ENCODE peak calls at places on chromosome 18, in six cellular contexts. A, J, N, I, Q and C are unnamed samples. For H3K27me3, the result is how much of the 10 kb centered on the place peaks cover.

GRCh38 chr18:48954837-48955527 is 4.2 kb upstream of the SMAD7 start:
- DNase-seq in I (no peak), N (no peak), A (no peak), Q (no peak), J (no peak), C (no peak)

GRCh38 chr18:23689616-23690504 is 607 bp downstream of the LAMA3 start:
- DNase-seq in N (no peak), I (no peak), J (peak), A (no peak), Q (peak), C (peak)

GRCh38 chr18:60040966-60041365 is 141.2 kb downstream of the PMAIP1 start:
- DNase-seq in Q (no peak), J (no peak), A (no peak), N (no peak), I (no peak), C (no peak)

GRCh38 chr18:45670281-45670962 is 53.6 kb upstream of the SLC14A1 start:
- DNase-seq in I (peak), Q (no peak), A (no peak), N (no peak), J (no peak), C (peak)

GRCh38 chr18:36360256-36360909 is 62.9 kb downstream of the FHOD3 start:
- DNase-seq in N (no peak), J (no peak), I (no peak), Q (no peak), A (no peak), C (no peak)

GRCh38 chr18:31941010-31941809 is 1.7 kb downstream of the TRAPPC8 start:
- DNase-seq in I (no peak), N (no peak), Q (no peak), J (no peak), A (no peak), C (no peak)

GRCh38 chr18:21740474-21740723 is 193 bp upstream of the MIB1 start:
- DNase-seq in N (peak), J (no peak), A (peak), Q (peak), I (peak), C (peak)

GRCh38 chr18:43662657-43663056 is 385.4 kb upstream of the SYT4 start:
- DNase-seq in N (no peak), Q (no peak), A (no peak), J (no peak), I (peak), C (no peak)

GRCh38 chr18:70413455-70413854 is 124.6 kb downstream of the SOCS6 start:
- DNase-seq in I (no peak), J (no peak), N (no peak), Q (no peak), A (no peak), C (no peak)

GRCh38 chr18:48938827-48939367 is 11.9 kb downstream of the SMAD7 start:
- DNase-seq in J (no peak), Q (no peak), A (no peak), N (no peak), I (no peak), C (no peak)

GRCh38 chr18:24014986-24015896 is 687 bp downstream of the TTC39C start:
- DNase-seq in A (peak), I (peak), N (peak), Q (peak), J (peak), C (peak)

GRCh38 chr18:56315363-56315762 is 323.0 kb downstream of the TXNL1 start:
- DNase-seq in A (no peak), I (peak), Q (no peak), N (no peak), J (no peak), C (no peak)

GRCh38 chr18:63570721-63571120 is 16.4 kb upstream of the SERPINB13 start:
- DNase-seq in N (no peak), J (no peak), I (no peak), A (no peak), Q (no peak), C (peak)

GRCh38 chr18:40417501-40417900 is 1537.5 kb upstream of the PIK3C3 start:
- DNase-seq in J (no peak), Q (no peak), A (no peak), N (no peak), I (no peak), C (no peak)

GRCh38 chr18:59123588-59124369 is 15.9 kb upstream of the SEC11C start:
- DNase-seq in N (no peak), I (peak), A (no peak), J (no peak), Q (no peak), C (no peak)

GRCh38 chr18:9787716-9788115 is 79.6 kb downstream of the RAB31 start:
- DNase-seq in A (no peak), Q (no peak), I (peak), N (no peak), J (no peak), C (no peak)

DNA sequence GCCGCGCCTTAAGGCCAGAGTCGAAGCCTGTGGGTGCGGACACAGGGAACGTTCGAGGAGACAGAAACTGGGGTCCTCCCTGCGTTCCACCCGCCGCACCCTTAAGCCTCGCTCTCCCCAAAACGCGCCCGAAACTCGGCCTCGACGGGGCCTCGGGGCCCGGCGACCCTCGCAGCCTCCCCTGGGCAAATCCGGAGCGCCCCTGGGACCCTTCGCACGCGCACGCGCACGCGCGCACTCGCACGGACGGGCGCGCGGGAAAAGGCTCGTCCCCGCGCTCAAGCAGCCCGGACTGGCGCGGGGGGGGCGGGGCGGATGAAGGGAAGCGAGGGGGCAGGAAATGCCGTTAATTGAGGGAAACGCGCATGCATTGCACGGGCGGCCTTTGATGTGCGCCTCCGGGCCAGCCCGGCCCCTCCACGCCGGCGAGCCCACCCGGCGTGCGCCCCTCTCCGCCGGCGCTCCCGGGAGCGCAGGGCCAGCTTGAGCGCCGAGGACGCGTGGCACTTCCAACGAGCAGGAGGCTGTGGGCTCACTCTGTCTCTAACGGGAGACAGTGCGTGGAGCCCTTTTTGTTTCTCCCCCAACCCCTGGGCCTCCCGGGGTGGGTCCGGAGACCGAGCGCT is 5.4 kb upstream of the SALL3 start:
- DNase-seq in J (no peak), A (no peak), I (no peak), Q (no peak), N (no peak), C (no peak)
- H3K27me3 ChIP-seq in J (under half), A (half or more), I (half or more), Q (under half), N (half or more), C (under half)

DNA sequence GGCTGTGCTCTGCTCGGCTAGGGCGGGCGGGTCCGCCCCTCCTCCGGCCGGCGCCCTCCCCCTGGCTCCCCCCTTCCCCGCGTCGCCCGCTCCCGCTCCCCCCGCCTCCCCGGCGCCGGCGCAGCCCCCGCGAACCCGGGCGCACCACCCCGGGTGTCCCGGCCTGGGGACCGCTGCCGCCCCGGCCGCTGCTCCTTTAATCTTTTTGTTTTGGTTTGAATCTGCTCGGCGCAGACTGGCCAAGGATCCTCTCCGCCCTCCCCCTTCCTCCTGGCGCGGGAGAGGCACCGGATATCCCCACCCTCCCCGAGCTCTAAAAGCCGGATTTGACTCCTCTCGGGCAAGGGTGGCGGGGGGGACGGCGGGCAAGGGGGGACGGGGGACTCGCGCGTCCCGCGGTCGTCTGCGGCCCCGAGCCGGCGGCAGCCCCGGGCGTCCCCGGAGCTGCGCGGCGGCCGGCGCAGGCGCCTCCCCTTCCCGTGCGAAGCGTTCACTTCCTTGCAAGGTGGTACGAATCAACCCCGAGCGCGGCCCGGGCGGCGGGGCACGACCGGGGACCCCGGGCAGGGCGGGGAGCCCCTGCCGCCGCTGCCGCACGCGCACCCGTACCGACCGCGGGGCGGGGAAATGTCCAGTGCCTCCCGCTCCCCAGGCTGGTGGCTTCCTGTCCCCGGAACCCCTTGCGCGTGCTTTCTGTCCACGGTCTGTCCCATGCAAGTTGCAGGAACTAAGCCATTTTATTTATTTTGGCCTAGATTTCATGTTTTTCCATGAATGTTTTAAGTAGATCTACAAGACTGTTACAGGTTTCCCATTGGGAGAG is at the start of gene PTGR3:
- DNase-seq in A (peak), I (peak), N (peak), Q (peak), J (peak), C (peak)
- TF ChIP-seq POLR2A in A (peak), I (no peak), N (peak), Q (peak), J (peak), C (no peak)

GRCh38 chr18:11146238-11146946 is 3.0 kb downstream of the PIEZO2 start:
- DNase-seq in J (no peak), N (no peak), Q (peak), A (no peak), I (no peak), C (no peak)
- H3K27me3 ChIP-seq in J (under half), N (under half), Q (under half), A (under half), I (under half), C (under half)

GRCh38 chr18:50189160-50189559 is 5.8 kb downstream of the MYO5B start:
- DNase-seq in J (no peak), I (no peak), A (no peak), N (no peak), Q (no peak), C (no peak)
- TF ChIP-seq POLR2A in J (no peak), I (no peak), A (no peak), N (no peak), Q (no peak), C (no peak)

DNA sequence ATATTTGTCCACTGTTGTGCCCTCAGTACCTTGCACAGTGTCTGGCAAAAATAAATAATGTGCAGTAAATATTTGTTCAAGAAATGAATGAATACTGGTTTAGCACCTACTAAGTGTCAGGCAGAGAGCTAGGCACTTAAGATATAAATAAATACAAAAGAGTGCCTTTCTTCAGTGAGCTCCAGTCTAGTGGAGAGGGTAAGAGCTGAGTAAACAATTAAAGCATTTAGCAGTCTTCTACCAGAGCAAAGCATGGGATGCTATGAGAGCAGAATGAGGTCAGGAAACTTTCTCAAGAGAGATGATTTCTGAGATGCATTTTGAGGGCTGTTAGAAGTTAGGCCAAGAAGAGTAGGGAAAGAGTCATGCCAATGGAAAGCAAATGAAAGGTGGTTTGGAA is 314.7 kb downstream of the DSC3 start:
- DNase-seq in A (no peak), J (no peak), I (no peak), Q (no peak), N (no peak), C (no peak)
- H3K27me3 ChIP-seq in A (under half), J (under half), I (under half), Q (under half), N (under half), C (under half)

DNA sequence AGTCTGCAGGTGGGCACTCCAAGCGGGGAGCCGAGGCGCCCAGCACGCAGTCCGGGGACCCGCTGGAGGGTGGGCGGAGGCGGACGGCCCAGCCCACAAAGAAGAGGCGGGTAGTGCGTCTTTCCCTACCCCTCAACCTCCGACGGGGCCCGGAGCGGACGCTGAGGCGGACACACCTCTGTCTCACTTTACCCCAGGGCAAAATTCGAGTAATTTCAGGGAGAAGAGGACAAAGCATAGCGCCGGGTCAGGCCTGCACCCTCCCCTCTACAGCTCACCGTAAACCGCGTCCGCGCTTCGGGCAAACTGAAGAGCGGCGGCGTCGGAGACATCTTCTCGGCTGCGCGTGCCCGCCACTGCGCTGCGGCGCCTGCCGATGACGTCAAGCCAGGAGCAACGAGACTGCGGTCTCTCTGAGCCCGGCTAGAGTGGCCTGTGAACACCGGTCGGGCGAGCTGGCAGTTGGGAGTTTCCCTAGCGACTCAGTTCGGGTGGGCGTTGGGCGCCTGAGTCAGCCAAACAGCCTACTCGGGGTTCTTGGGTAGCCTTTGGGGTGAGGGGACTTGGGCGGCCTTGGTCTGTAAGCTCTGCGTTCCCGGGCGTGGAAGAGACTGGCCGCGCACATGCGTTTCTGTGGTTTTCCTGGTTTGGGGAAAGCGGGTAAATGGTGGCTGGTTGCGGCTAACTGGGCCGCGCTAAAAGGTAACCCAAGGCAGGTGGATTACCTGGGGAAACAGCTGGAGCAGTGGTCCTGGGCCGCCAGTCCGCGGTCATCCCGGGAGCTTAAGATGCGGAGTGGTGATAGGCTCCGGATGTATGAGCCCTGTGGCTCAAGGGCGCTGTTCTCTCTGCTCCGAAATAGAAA is at the start of gene THOC1:
- DNase-seq in J (peak), A (peak), N (peak), Q (peak), I (peak), C (peak)
- TF ChIP-seq POLR2A in J (peak), A (peak), N (peak), Q (peak), I (peak), C (no peak)

GRCh38 chr18:37491526-37491925 is 74.1 kb downstream of the CELF4 start:
- DNase-seq in A (no peak), J (no peak), I (no peak), N (no peak), Q (no peak), C (no peak)
- H3K27me3 ChIP-seq in A (under half), J (under half), I (under half), N (under half), Q (under half), C (under half)